ENCODE peak calls at places on chromosomes 16 and 17, in ten cellular contexts. One of them, this sample, is unnamed.

GRCh38 chr17:17964710-17965109 is 7.5 kb downstream of the TOM1L2 start:
- DNase-seq in neural crest cell: no peak
- DNase-seq in GM12878: no peak
- DNase-seq in Caco-2: no peak
- DNase-seq in HL-60: no peak
- DNase-seq in astrocyte of the cerebellum: no peak
- DNase-seq in IMR-90: no peak
- DNase-seq in AG04449: no peak
- DNase-seq in AG09319: no peak
- DNase-seq in ascending aorta: no peak
- DNase-seq in this sample: no peak

GRCh38 chr16:88634141-88634993 is 4.0 kb upstream of the IL17C start:
- DNase-seq in neural crest cell: peak
- DNase-seq in GM12878: peak
- DNase-seq in Caco-2: no peak
- DNase-seq in HL-60: no peak
- DNase-seq in astrocyte of the cerebellum: no peak
- DNase-seq in IMR-90: peak
- DNase-seq in AG04449: no peak
- DNase-seq in AG09319: no peak
- DNase-seq in ascending aorta: peak
- DNase-seq in this sample: peak

GRCh38 chr17:10646393-10646990 is 10.6 kb downstream of the MYH3 start:
- DNase-seq in neural crest cell: peak
- DNase-seq in GM12878: no peak
- DNase-seq in Caco-2: peak
- DNase-seq in HL-60: peak
- DNase-seq in astrocyte of the cerebellum: peak
- DNase-seq in IMR-90: peak
- DNase-seq in AG04449: peak
- DNase-seq in AG09319: peak
- DNase-seq in ascending aorta: no peak
- DNase-seq in this sample: peak

GRCh38 chr17:59369026-59369724 is 37.7 kb downstream of the YPEL2 start:
- DNase-seq in neural crest cell: no peak
- DNase-seq in GM12878: no peak
- DNase-seq in Caco-2: no peak
- DNase-seq in HL-60: no peak
- DNase-seq in astrocyte of the cerebellum: peak
- DNase-seq in IMR-90: no peak
- DNase-seq in AG04449: no peak
- DNase-seq in AG09319: no peak
- DNase-seq in ascending aorta: no peak
- DNase-seq in this sample: no peak

GRCh38 chr17:77200711-77201110 is 59.9 kb downstream of the SEC14L1 start:
- DNase-seq in neural crest cell: no peak
- DNase-seq in GM12878: no peak
- DNase-seq in Caco-2: no peak
- DNase-seq in HL-60: no peak
- DNase-seq in astrocyte of the cerebellum: no peak
- DNase-seq in IMR-90: no peak
- DNase-seq in AG04449: no peak
- DNase-seq in AG09319: no peak
- DNase-seq in ascending aorta: no peak
- DNase-seq in this sample: no peak

GRCh38 chr16:25258856-25259179 is 1.2 kb upstream of the ZKSCAN2 start:
- DNase-seq in neural crest cell: no peak
- DNase-seq in GM12878: no peak
- DNase-seq in Caco-2: no peak
- DNase-seq in HL-60: no peak
- DNase-seq in astrocyte of the cerebellum: no peak
- DNase-seq in IMR-90: no peak
- DNase-seq in AG04449: no peak
- DNase-seq in AG09319: no peak
- DNase-seq in ascending aorta: no peak
- DNase-seq in this sample: no peak

GRCh38 chr16:67155305-67156145 is 4.2 kb downstream of the TRADD start:
- DNase-seq in neural crest cell: peak
- DNase-seq in GM12878: no peak
- DNase-seq in Caco-2: peak
- DNase-seq in HL-60: peak
- DNase-seq in astrocyte of the cerebellum: peak
- DNase-seq in IMR-90: peak
- DNase-seq in AG04449: no peak
- DNase-seq in AG09319: no peak
- DNase-seq in ascending aorta: no peak
- DNase-seq in this sample: peak

GRCh38 chr16:70685938-70686375 is at the start of gene MTSS2:
- DNase-seq in neural crest cell: peak
- DNase-seq in GM12878: no peak
- DNase-seq in Caco-2: peak
- DNase-seq in HL-60: no peak
- DNase-seq in astrocyte of the cerebellum: peak
- DNase-seq in IMR-90: peak
- DNase-seq in AG04449: no peak
- DNase-seq in AG09319: peak
- DNase-seq in ascending aorta: no peak
- DNase-seq in this sample: peak

GRCh38 chr17:40992666-40993065 is 1.3 kb downstream of the KRTAP3-3 start:
- DNase-seq in neural crest cell: no peak
- DNase-seq in GM12878: no peak
- DNase-seq in Caco-2: no peak
- DNase-seq in HL-60: no peak
- DNase-seq in astrocyte of the cerebellum: no peak
- DNase-seq in IMR-90: no peak
- DNase-seq in AG04449: no peak
- DNase-seq in AG09319: no peak
- DNase-seq in ascending aorta: no peak
- DNase-seq in this sample: no peak

GRCh38 chr17:31803494-31804213 is 55.4 kb downstream of the COPRS start:
- DNase-seq in neural crest cell: no peak
- DNase-seq in GM12878: no peak
- DNase-seq in Caco-2: peak
- DNase-seq in HL-60: peak
- DNase-seq in astrocyte of the cerebellum: no peak
- DNase-seq in IMR-90: peak
- DNase-seq in AG04449: no peak
- DNase-seq in AG09319: no peak
- DNase-seq in ascending aorta: no peak
- DNase-seq in this sample: no peak

GRCh38 chr17:34001246-34001645 is 253.8 kb upstream of the CCL2 start:
- DNase-seq in neural crest cell: no peak
- DNase-seq in GM12878: no peak
- DNase-seq in Caco-2: no peak
- DNase-seq in HL-60: no peak
- DNase-seq in astrocyte of the cerebellum: no peak
- DNase-seq in IMR-90: no peak
- DNase-seq in AG04449: no peak
- DNase-seq in AG09319: no peak
- DNase-seq in ascending aorta: no peak
- DNase-seq in this sample: no peak

GRCh38 chr17:10183931-10184930 is 14.2 kb downstream of the GAS7 start:
- DNase-seq in neural crest cell: no peak
- DNase-seq in GM12878: no peak
- DNase-seq in Caco-2: no peak
- DNase-seq in HL-60: no peak
- DNase-seq in astrocyte of the cerebellum: no peak
- DNase-seq in IMR-90: no peak
- DNase-seq in AG04449: no peak
- DNase-seq in AG09319: no peak
- DNase-seq in ascending aorta: no peak
- DNase-seq in this sample: no peak

GRCh38 chr16:69100046-69100765 is 5.2 kb upstream of the HAS3 start:
- DNase-seq in neural crest cell: no peak
- DNase-seq in GM12878: no peak
- DNase-seq in Caco-2: no peak
- DNase-seq in HL-60: no peak
- DNase-seq in astrocyte of the cerebellum: no peak
- DNase-seq in IMR-90: no peak
- DNase-seq in AG04449: no peak
- DNase-seq in AG09319: no peak
- DNase-seq in ascending aorta: no peak
- DNase-seq in this sample: no peak

GRCh38 chr17:35121315-35121714 is at the start of gene FNDC8:
- DNase-seq in neural crest cell: no peak
- DNase-seq in GM12878: no peak
- DNase-seq in Caco-2: no peak
- DNase-seq in HL-60: no peak
- DNase-seq in astrocyte of the cerebellum: no peak
- DNase-seq in IMR-90: no peak
- DNase-seq in AG04449: no peak
- DNase-seq in AG09319: no peak
- DNase-seq in ascending aorta: no peak
- DNase-seq in this sample: no peak

GRCh38 chr17:35116845-35117244 is 2.8 kb downstream of the RAD51D start:
- DNase-seq in neural crest cell: no peak
- DNase-seq in GM12878: no peak
- DNase-seq in Caco-2: no peak
- DNase-seq in HL-60: no peak
- DNase-seq in astrocyte of the cerebellum: no peak
- DNase-seq in IMR-90: no peak
- DNase-seq in AG04449: no peak
- DNase-seq in AG09319: no peak
- DNase-seq in ascending aorta: no peak
- DNase-seq in this sample: no peak

GRCh38 chr17:35119370-35120185 is at the start of gene RAD51D:
- DNase-seq in neural crest cell: peak
- DNase-seq in GM12878: peak
- DNase-seq in Caco-2: peak
- DNase-seq in HL-60: peak
- DNase-seq in astrocyte of the cerebellum: peak
- DNase-seq in IMR-90: peak
- DNase-seq in AG04449: no peak
- DNase-seq in AG09319: no peak
- DNase-seq in ascending aorta: no peak
- DNase-seq in this sample: peak

DNA sequence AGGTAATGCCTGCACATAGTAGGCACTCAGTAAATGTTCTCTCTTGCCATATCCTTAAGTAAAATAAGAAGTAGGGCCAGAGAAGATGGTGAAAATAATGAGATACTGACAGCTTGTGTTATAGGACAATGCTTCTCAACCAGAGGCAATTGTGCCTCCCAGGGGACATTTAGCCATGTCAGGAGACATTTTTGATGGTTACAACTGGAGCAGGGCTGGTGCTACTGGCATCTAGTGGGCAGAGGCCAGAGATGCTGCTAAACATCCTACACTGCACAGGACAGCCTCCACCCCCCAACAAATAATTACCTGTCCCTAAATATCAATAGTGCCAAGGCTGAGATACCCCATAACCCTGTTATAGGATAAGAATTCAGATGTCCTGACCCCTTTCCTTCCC is 1.7 kb downstream of the RAD51D start:
- DNase-seq in neural crest cell: no peak
- DNase-seq in GM12878: peak
- DNase-seq in Caco-2: no peak
- DNase-seq in HL-60: no peak
- DNase-seq in astrocyte of the cerebellum: no peak
- DNase-seq in IMR-90: peak
- DNase-seq in AG04449: no peak
- DNase-seq in AG09319: no peak
- DNase-seq in ascending aorta: no peak
- DNase-seq in this sample: no peak
- TF ChIP-seq CTCF in neural crest cell: no peak
- TF ChIP-seq CTCF in GM12878: peak
- TF ChIP-seq CTCF in Caco-2: no peak
- TF ChIP-seq CTCF in HL-60: peak
- TF ChIP-seq CTCF in astrocyte of the cerebellum: peak
- TF ChIP-seq CTCF in IMR-90: peak
- TF ChIP-seq CTCF in AG04449: peak
- TF ChIP-seq CTCF in AG09319: peak
- TF ChIP-seq CTCF in ascending aorta: no peak
- TF ChIP-seq CTCF in this sample: no peak

DNA sequence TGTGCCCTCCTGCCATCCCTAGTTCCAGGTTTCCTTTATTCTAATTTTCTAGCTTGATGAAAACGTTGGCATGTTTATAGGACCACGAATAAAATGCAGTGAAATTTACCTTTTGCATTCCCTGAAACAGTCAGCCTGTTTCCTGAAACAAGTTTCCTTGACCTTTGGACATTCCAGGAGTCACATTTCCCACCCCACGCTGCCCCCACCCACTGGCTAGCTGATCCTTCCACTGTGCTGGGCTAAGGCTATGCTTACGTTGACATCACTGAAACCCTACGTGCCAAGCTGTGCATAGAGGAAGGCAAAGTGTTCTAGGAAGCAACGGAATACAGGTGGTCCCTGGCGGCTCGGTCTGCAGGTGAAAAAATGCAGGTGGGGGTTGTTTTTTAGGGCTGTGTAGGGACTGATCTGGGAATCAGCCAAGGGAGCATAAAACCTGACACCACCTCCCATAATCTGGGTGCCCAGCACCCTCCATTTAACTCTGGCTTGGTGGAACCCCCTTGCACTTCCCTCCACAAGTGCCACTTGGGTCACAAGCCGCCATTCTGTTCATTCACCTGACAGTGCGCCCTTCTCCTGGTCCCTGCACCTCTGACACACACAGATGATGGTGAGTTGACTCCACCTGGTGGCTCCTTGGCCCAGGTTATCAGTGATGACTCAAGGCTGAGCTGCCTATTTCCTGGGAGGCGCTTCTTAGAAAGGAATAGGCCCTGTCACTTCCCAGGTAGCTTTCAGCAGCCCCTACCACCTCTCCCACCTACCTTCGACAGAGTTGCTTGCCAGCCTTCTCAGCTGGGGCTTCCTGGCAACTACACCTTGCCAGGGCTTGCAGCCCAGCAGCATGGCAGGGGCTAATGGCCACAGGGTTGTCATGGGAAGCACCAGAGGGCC is 83.7 kb downstream of the N4BP1 start:
- DNase-seq in neural crest cell: no peak
- DNase-seq in GM12878: peak
- DNase-seq in Caco-2: peak
- DNase-seq in HL-60: no peak
- DNase-seq in astrocyte of the cerebellum: no peak
- DNase-seq in IMR-90: no peak
- DNase-seq in AG04449: no peak
- DNase-seq in AG09319: no peak
- DNase-seq in ascending aorta: no peak
- DNase-seq in this sample: no peak
- TF ChIP-seq CTCF in neural crest cell: no peak
- TF ChIP-seq CTCF in GM12878: peak
- TF ChIP-seq CTCF in Caco-2: peak
- TF ChIP-seq CTCF in HL-60: no peak
- TF ChIP-seq CTCF in astrocyte of the cerebellum: peak
- TF ChIP-seq CTCF in IMR-90: peak
- TF ChIP-seq CTCF in AG04449: no peak
- TF ChIP-seq CTCF in AG09319: no peak
- TF ChIP-seq CTCF in ascending aorta: no peak
- TF ChIP-seq CTCF in this sample: no peak

GRCh38 chr16:80147021-80147680 is 393.6 kb upstream of the DYNLRB2 start:
- DNase-seq in neural crest cell: no peak
- DNase-seq in GM12878: no peak
- DNase-seq in Caco-2: no peak
- DNase-seq in HL-60: no peak
- DNase-seq in astrocyte of the cerebellum: no peak
- DNase-seq in IMR-90: no peak
- DNase-seq in AG04449: no peak
- DNase-seq in AG09319: no peak
- DNase-seq in ascending aorta: no peak
- DNase-seq in this sample: no peak
- TF ChIP-seq CTCF in neural crest cell: no peak
- TF ChIP-seq CTCF in GM12878: no peak
- TF ChIP-seq CTCF in Caco-2: no peak
- TF ChIP-seq CTCF in HL-60: no peak
- TF ChIP-seq CTCF in astrocyte of the cerebellum: no peak
- TF ChIP-seq CTCF in IMR-90: no peak
- TF ChIP-seq CTCF in AG04449: no peak
- TF ChIP-seq CTCF in AG09319: no peak
- TF ChIP-seq CTCF in ascending aorta: no peak
- TF ChIP-seq CTCF in this sample: no peak

GRCh38 chr16:27368358-27368722 is 33.6 kb upstream of the IL21R start:
- DNase-seq in neural crest cell: no peak
- DNase-seq in GM12878: no peak
- DNase-seq in Caco-2: no peak
- DNase-seq in HL-60: no peak
- DNase-seq in astrocyte of the cerebellum: no peak
- DNase-seq in IMR-90: no peak
- DNase-seq in AG04449: no peak
- DNase-seq in AG09319: no peak
- DNase-seq in ascending aorta: no peak
- DNase-seq in this sample: no peak
- TF ChIP-seq CTCF in neural crest cell: no peak
- TF ChIP-seq CTCF in GM12878: no peak
- TF ChIP-seq CTCF in Caco-2: no peak
- TF ChIP-seq CTCF in HL-60: no peak
- TF ChIP-seq CTCF in astrocyte of the cerebellum: no peak
- TF ChIP-seq CTCF in IMR-90: no peak
- TF ChIP-seq CTCF in AG04449: no peak
- TF ChIP-seq CTCF in AG09319: no peak
- TF ChIP-seq CTCF in ascending aorta: no peak
- TF ChIP-seq CTCF in this sample: no peak